ENCODE peak calls at places on chromosomes 13 and 19, in eight cellular contexts. U is CD8-positive, alpha-beta memory T cell; T is left lung; V is thoracic aorta; J is Caco-2; I is neural progenitor cell; L is K562; O is upper lobe of left lung. B is an unnamed sample.

GRCh38 chr13:66780814-66781213 is 449.3 kb downstream of the PCDH9 start:
- DNase-seq in U (no peak), T (no peak), L (no peak), O (no peak), I (no peak), J (no peak), V (no peak), B (no peak)

GRCh38 chr13:42836930-42837329 is 55.5 kb downstream of the FAM216B start:
- DNase-seq in I (peak; percentile 25), O (no peak), L (no peak), T (no peak), U (no peak), J (peak; percentile 52), V (no peak), B (no peak)

GRCh38 chr13:95248953-95249352 is 52.3 kb downstream of the ABCC4 start:
- DNase-seq in V (no peak), I (no peak), T (no peak), L (no peak), O (no peak), U (no peak), J (no peak), B (no peak)

GRCh38 chr19:23222998-23223652 is 27.1 kb downstream of the ZNF724 start:
- DNase-seq in J (no peak), T (no peak), O (no peak), V (no peak), L (no peak), U (no peak), I (no peak), B (no peak)

GRCh38 chr19:3766520-3766919 is 4.0 kb downstream of the MRPL54 start:
- DNase-seq in I (no peak), T (peak; percentile 34), L (no peak), J (no peak), U (no peak), V (no peak), O (no peak), B (no peak)

GRCh38 chr13:38166121-38166520 is 183.5 kb upstream of the UFM1 start:
- DNase-seq in L (no peak), V (no peak), J (no peak), I (no peak), U (no peak), T (no peak), O (no peak), B (no peak)

GRCh38 chr13:105410602-105411001 is 1124.9 kb downstream of the EFNB2 start:
- DNase-seq in T (peak; percentile 50), L (peak; percentile 21), I (peak; percentile 77), U (no peak), V (no peak), O (peak; percentile 88), J (peak; percentile 60), B (no peak)

GRCh38 chr13:93559718-93560117 is 333.1 kb downstream of the GPC6 start:
- DNase-seq in U (no peak), J (no peak), I (no peak), O (no peak), T (no peak), V (no peak), L (no peak), B (no peak)

GRCh38 chr19:48006762-48007161 is 12.3 kb downstream of the ELSPBP1 start:
- DNase-seq in V (no peak), J (no peak), T (no peak), U (no peak), L (peak; percentile 43), I (no peak), O (no peak), B (no peak)

GRCh38 chr19:13781547-13781946 is 7.3 kb downstream of the C19orf53 start:
- DNase-seq in I (peak; percentile 90), V (peak; percentile 77), L (peak; percentile 76), T (peak; percentile 83), U (no peak), J (no peak), O (no peak), B (no peak)

GRCh38 chr13:98824376-98825160 is 72.1 kb upstream of the SLC15A1 start:
- DNase-seq in J (no peak), U (no peak), L (no peak), O (peak; percentile 18), I (no peak), T (no peak), V (no peak), B (no peak)

GRCh38 chr13:48400090-48400694 is 12.7 kb downstream of the LPAR6 start:
- DNase-seq in I (no peak), O (no peak), U (no peak), L (no peak), V (no peak), J (no peak), T (no peak), B (no peak)

GRCh38 chr13:76385606-76386005 is 500.6 kb downstream of the KCTD12 start:
- DNase-seq in O (no peak), V (no peak), U (no peak), L (no peak), T (no peak), J (no peak), I (no peak), B (no peak)

GRCh38 chr19:55188620-55189019 is 8.5 kb upstream of the SYT5 start:
- DNase-seq in V (no peak), J (no peak), T (no peak), U (no peak), O (no peak), I (no peak), L (peak; percentile 29), B (no peak)

GRCh38 chr13:83752141-83752540 is 130.1 kb downstream of the SLITRK1 start:
- DNase-seq in O (no peak), T (no peak), U (no peak), L (no peak), I (no peak), J (no peak), V (no peak), B (no peak)

GRCh38 chr19:58181902-58182576 is 822 bp upstream of the ZNF274 start:
- DNase-seq in J (peak; percentile 69), V (no peak), O (no peak), I (peak; percentile 47), U (peak; percentile 43), T (no peak), L (peak; percentile 84), B (peak; percentile 38)

GRCh38 chr19:1933942-1934341 is 7.0 kb upstream of the CSNK1G2 start:
- DNase-seq in J (no peak), U (no peak), V (no peak), L (no peak), T (no peak), I (no peak), O (no peak), B (no peak)

GRCh38 chr13:59088716-59089115 is 1075.0 kb downstream of the DIAPH3 start:
- DNase-seq in J (no peak), T (no peak), O (no peak), L (no peak), V (no peak), U (no peak), I (no peak), B (no peak)

GRCh38 chr13:113813749-113814434 is 50.0 kb downstream of the GAS6 start:
- DNase-seq in V (no peak), I (no peak), L (no peak), O (peak; percentile 80), T (peak; percentile 65), J (no peak), U (no peak), B (no peak)

DNA sequence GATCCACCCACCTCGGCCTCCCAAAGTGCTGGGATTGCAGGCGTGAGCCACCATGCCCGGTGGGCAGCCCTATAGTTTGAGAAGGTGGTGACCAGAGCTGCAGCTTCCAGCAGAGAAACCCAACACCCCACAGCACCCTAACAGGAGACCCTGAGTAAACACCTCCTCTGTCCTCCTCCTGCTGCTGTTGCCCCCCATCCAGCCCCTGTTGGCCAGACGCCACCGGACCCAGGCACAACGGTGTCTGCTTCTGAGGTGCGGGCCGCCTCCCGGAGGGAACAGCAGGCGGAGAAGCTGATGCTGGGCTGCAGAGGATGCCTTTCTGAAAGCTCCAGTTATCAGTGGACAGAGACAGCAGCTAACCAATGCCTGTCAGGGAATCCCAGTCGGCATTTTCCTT is 175.5 kb downstream of the COL4A1 start:
- DNase-seq in V (no peak), J (no peak), T (no peak), O (no peak), L (no peak), I (no peak), U (no peak), B (no peak)
- H3K4me1 ChIP-seq in V (peaks cover 20% of the 10 kb centered on the region), J (no peaks in the 10 kb centered on the region), T (peaks cover 10% of the 10 kb centered on the region), O (peaks cover 8% of the 10 kb centered on the region), L (no peaks in the 10 kb centered on the region), I (peaks cover 79% of the 10 kb centered on the region), U (no peaks in the 10 kb centered on the region), B (no peaks in the 10 kb centered on the region)

GRCh38 chr19:5822181-5822844 is 17.2 kb downstream of the FUT6 start:
- DNase-seq in J (no peak), I (no peak), L (no peak), V (no peak), T (no peak), O (peak; percentile 84), U (no peak), B (no peak)
- H3K4me3 ChIP-seq in J (no peak overlapping the region), I (no peak overlapping the region), L (no peak overlapping the region), V (no peak overlapping the region), T (no peak overlapping the region), O (no peak overlapping the region), U (no peak overlapping the region), B (no peak overlapping the region)

DNA sequence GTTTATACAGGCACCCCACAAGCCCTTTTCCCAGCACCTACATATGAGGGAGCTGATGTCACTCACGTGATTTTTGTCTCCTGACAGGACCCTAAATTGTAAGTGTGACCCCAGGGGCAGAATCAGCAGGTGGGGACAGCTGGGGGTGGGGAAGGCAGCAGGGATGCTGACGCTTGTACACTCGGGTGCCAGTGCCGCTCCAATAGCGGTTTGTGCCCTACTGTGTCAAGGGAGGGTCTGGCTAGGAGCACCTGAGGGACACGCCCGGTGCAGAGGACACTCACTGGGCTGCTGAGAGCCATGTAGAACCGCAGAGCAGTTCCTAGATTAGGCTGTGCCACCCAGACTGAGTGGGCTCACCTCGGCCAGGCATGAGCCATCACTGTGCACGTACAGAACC is 81.3 kb downstream of the SCGB2B2 start:
- DNase-seq in U (no peak), O (no peak), T (no peak), L (no peak), J (no peak), V (no peak), I (no peak), B (no peak)
- H3K9me3 ChIP-seq in U (no peaks in the 10 kb centered on the region), O (no peaks in the 10 kb centered on the region), T (no peaks in the 10 kb centered on the region), L (no peaks in the 10 kb centered on the region), J (no peaks in the 10 kb centered on the region), V (peaks cover 5% of the 10 kb centered on the region), I (no peaks in the 10 kb centered on the region), B (no peaks in the 10 kb centered on the region)

GRCh38 chr19:17843908-17844490 is 3.8 kb downstream of the JAK3 start:
- DNase-seq in V (no peak), J (no peak), T (no peak), L (no peak), U (no peak), O (peak; percentile 66), I (no peak), B (no peak)

GRCh38 chr19:17847538-17848366 is at the start of gene JAK3:
- DNase-seq in V (no peak), U (peak; percentile 74), L (peak; percentile 54), J (no peak), O (peak; percentile 87), I (peak; percentile 94), T (peak; percentile 72), B (peak; percentile 77)

GRCh38 chr19:17848598-17849292 is 963 bp upstream of the JAK3 start:
- DNase-seq in J (no peak), I (peak; percentile 5), L (no peak), O (no peak), T (no peak), U (no peak), V (no peak), B (no peak)

GRCh38 chr19:17843428-17843827 is 4.4 kb downstream of the JAK3 start:
- DNase-seq in J (no peak), L (no peak), I (no peak), V (no peak), U (no peak), T (no peak), O (no peak), B (no peak)

GRCh38 chr19:17846146-17846545 is 1.6 kb downstream of the JAK3 start:
- DNase-seq in V (no peak), L (no peak), O (no peak), J (no peak), I (no peak), U (peak; percentile 37), T (no peak), B (peak; percentile 66)
- H3K4me1 ChIP-seq in V (peaks cover 12% of the 10 kb centered on the region), L (no peaks in the 10 kb centered on the region), O (peaks cover 42% of the 10 kb centered on the region), J (no peaks in the 10 kb centered on the region), I (peaks cover 3% of the 10 kb centered on the region), U (peaks cover 57% of the 10 kb centered on the region), T (peaks cover 81% of the 10 kb centered on the region), B (peaks cover 64% of the 10 kb centered on the region)

B was measured in effector memory CD4-positive, alpha-beta T cell.